ENCODE peak calls at places on chromosomes 16 and 17, in nine cellular contexts. One of them, this sample, is unnamed.

GRCh38 chr17:5468075-5468473 is 708 bp downstream of the DHX33 start:
- DNase-seq in neural crest cell: no peak
- DNase-seq in lower lobe of right lung: no peak
- DNase-seq in AG09309: no peak
- DNase-seq in AG04450: no peak
- DNase-seq in body of pancreas: no peak
- DNase-seq in PC-3: no peak
- DNase-seq in uterus: no peak
- DNase-seq in GM06990: no peak
- DNase-seq in this sample: no peak

GRCh38 chr17:55332296-55333041 is 67.7 kb downstream of the HLF start:
- DNase-seq in neural crest cell: no peak
- DNase-seq in lower lobe of right lung: peak
- DNase-seq in AG09309: no peak
- DNase-seq in AG04450: no peak
- DNase-seq in body of pancreas: no peak
- DNase-seq in PC-3: no peak
- DNase-seq in uterus: no peak
- DNase-seq in GM06990: no peak
- DNase-seq in this sample: no peak

GRCh38 chr17:43020789-43021738 is 1.1 kb downstream of the VAT1 start:
- DNase-seq in neural crest cell: no peak
- DNase-seq in lower lobe of right lung: peak
- DNase-seq in AG09309: no peak
- DNase-seq in AG04450: no peak
- DNase-seq in body of pancreas: peak
- DNase-seq in PC-3: peak
- DNase-seq in uterus: peak
- DNase-seq in GM06990: no peak
- DNase-seq in this sample: peak

GRCh38 chr16:20348365-20349185 is 3.9 kb downstream of the UMOD start:
- DNase-seq in neural crest cell: no peak
- DNase-seq in lower lobe of right lung: peak
- DNase-seq in AG09309: no peak
- DNase-seq in AG04450: no peak
- DNase-seq in body of pancreas: peak
- DNase-seq in PC-3: no peak
- DNase-seq in uterus: no peak
- DNase-seq in GM06990: peak
- DNase-seq in this sample: no peak

GRCh38 chr16:84842516-84843148 is 22.8 kb downstream of the CRISPLD2 start:
- DNase-seq in neural crest cell: no peak
- DNase-seq in lower lobe of right lung: peak
- DNase-seq in AG09309: no peak
- DNase-seq in AG04450: no peak
- DNase-seq in body of pancreas: no peak
- DNase-seq in PC-3: no peak
- DNase-seq in uterus: no peak
- DNase-seq in GM06990: no peak
- DNase-seq in this sample: no peak

GRCh38 chr17:17792551-17793377 is 44.0 kb downstream of the SREBF1 start:
- DNase-seq in neural crest cell: no peak
- DNase-seq in lower lobe of right lung: no peak
- DNase-seq in AG09309: no peak
- DNase-seq in AG04450: no peak
- DNase-seq in body of pancreas: no peak
- DNase-seq in PC-3: peak
- DNase-seq in uterus: peak
- DNase-seq in GM06990: no peak
- DNase-seq in this sample: no peak

GRCh38 chr17:373616-374225 is 21.1 kb upstream of the RPH3AL start:
- DNase-seq in neural crest cell: no peak
- DNase-seq in lower lobe of right lung: no peak
- DNase-seq in AG09309: no peak
- DNase-seq in AG04450: no peak
- DNase-seq in body of pancreas: no peak
- DNase-seq in PC-3: peak
- DNase-seq in uterus: no peak
- DNase-seq in GM06990: no peak
- DNase-seq in this sample: no peak

GRCh38 chr16:57395026-57395425 is 9.5 kb upstream of the CCL17 start:
- DNase-seq in neural crest cell: no peak
- DNase-seq in lower lobe of right lung: no peak
- DNase-seq in AG09309: no peak
- DNase-seq in AG04450: no peak
- DNase-seq in body of pancreas: no peak
- DNase-seq in PC-3: no peak
- DNase-seq in uterus: no peak
- DNase-seq in GM06990: no peak
- DNase-seq in this sample: no peak

GRCh38 chr17:46989637-46990431 is 10.8 kb upstream of the RPRML start:
- DNase-seq in neural crest cell: no peak
- DNase-seq in lower lobe of right lung: no peak
- DNase-seq in AG09309: no peak
- DNase-seq in AG04450: no peak
- DNase-seq in body of pancreas: no peak
- DNase-seq in PC-3: no peak
- DNase-seq in uterus: no peak
- DNase-seq in GM06990: no peak
- DNase-seq in this sample: no peak

GRCh38 chr16:70252355-70252988 is 732 bp upstream of the EXOSC6 start:
- DNase-seq in neural crest cell: peak
- DNase-seq in lower lobe of right lung: no peak
- DNase-seq in AG09309: no peak
- DNase-seq in AG04450: no peak
- DNase-seq in body of pancreas: no peak
- DNase-seq in PC-3: no peak
- DNase-seq in uterus: no peak
- DNase-seq in GM06990: no peak
- DNase-seq in this sample: no peak

GRCh38 chr16:13866073-13866472 is 53.9 kb upstream of the ERCC4 start:
- DNase-seq in neural crest cell: peak
- DNase-seq in lower lobe of right lung: peak
- DNase-seq in AG09309: peak
- DNase-seq in AG04450: peak
- DNase-seq in body of pancreas: peak
- DNase-seq in PC-3: peak
- DNase-seq in uterus: peak
- DNase-seq in GM06990: peak
- DNase-seq in this sample: peak

GRCh38 chr16:57985204-57986121 is 14.5 kb upstream of the CNGB1 start:
- DNase-seq in neural crest cell: no peak
- DNase-seq in lower lobe of right lung: peak
- DNase-seq in AG09309: no peak
- DNase-seq in AG04450: no peak
- DNase-seq in body of pancreas: no peak
- DNase-seq in PC-3: no peak
- DNase-seq in uterus: no peak
- DNase-seq in GM06990: no peak
- DNase-seq in this sample: no peak

GRCh38 chr16:9480503-9480902 is 389.1 kb downstream of the HAPSTR1 start:
- DNase-seq in neural crest cell: no peak
- DNase-seq in lower lobe of right lung: no peak
- DNase-seq in AG09309: no peak
- DNase-seq in AG04450: no peak
- DNase-seq in body of pancreas: no peak
- DNase-seq in PC-3: no peak
- DNase-seq in uterus: no peak
- DNase-seq in GM06990: no peak
- DNase-seq in this sample: no peak

GRCh38 chr17:44777394-44778348 is 18.9 kb downstream of the ADAM11 start:
- DNase-seq in neural crest cell: no peak
- DNase-seq in lower lobe of right lung: no peak
- DNase-seq in AG09309: no peak
- DNase-seq in AG04450: no peak
- DNase-seq in body of pancreas: no peak
- DNase-seq in PC-3: no peak
- DNase-seq in uterus: no peak
- DNase-seq in GM06990: no peak
- DNase-seq in this sample: no peak

GRCh38 chr17:35001549-35001948 is 21.2 kb downstream of the LIG3 start:
- DNase-seq in neural crest cell: no peak
- DNase-seq in lower lobe of right lung: no peak
- DNase-seq in AG09309: no peak
- DNase-seq in AG04450: no peak
- DNase-seq in body of pancreas: no peak
- DNase-seq in PC-3: peak
- DNase-seq in uterus: no peak
- DNase-seq in GM06990: no peak
- DNase-seq in this sample: no peak

GRCh38 chr17:34997355-34997862 is 17.1 kb downstream of the LIG3 start:
- DNase-seq in neural crest cell: no peak
- DNase-seq in lower lobe of right lung: no peak
- DNase-seq in AG09309: no peak
- DNase-seq in AG04450: peak
- DNase-seq in body of pancreas: peak
- DNase-seq in PC-3: peak
- DNase-seq in uterus: peak
- DNase-seq in GM06990: no peak
- DNase-seq in this sample: peak

GRCh38 chr17:34996422-34997029 is 16.2 kb downstream of the LIG3 start:
- DNase-seq in neural crest cell: no peak
- DNase-seq in lower lobe of right lung: no peak
- DNase-seq in AG09309: no peak
- DNase-seq in AG04450: no peak
- DNase-seq in body of pancreas: no peak
- DNase-seq in PC-3: no peak
- DNase-seq in uterus: no peak
- DNase-seq in GM06990: no peak
- DNase-seq in this sample: no peak

GRCh38 chr17:34999456-34999855 is 19.1 kb downstream of the LIG3 start:
- DNase-seq in neural crest cell: no peak
- DNase-seq in lower lobe of right lung: no peak
- DNase-seq in AG09309: no peak
- DNase-seq in AG04450: no peak
- DNase-seq in body of pancreas: no peak
- DNase-seq in PC-3: no peak
- DNase-seq in uterus: no peak
- DNase-seq in GM06990: no peak
- DNase-seq in this sample: no peak

DNA sequence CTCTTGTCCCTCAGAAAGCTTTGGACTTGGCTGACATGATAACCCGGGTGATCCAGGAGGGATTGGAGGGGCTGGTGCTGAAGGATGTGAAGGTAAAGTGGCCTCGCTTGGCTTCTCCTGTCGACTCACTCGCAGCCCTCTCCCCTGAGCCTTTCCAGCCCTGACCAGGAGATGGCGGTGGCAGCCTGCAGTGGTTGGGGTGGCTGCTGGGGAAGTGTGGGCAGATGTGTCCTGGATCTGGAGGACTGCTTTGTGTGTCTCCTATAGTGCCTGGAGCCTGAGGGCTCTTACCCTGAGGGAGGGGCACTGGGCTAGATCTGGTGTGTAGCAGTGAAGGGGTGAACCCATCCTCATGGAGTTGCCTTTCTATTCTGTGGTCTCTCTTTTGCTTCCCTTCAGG is 17.9 kb downstream of the LIG3 start:
- DNase-seq in neural crest cell: peak
- DNase-seq in lower lobe of right lung: peak
- DNase-seq in AG09309: no peak
- DNase-seq in AG04450: peak
- DNase-seq in body of pancreas: peak
- DNase-seq in PC-3: peak
- DNase-seq in uterus: no peak
- DNase-seq in GM06990: peak
- DNase-seq in this sample: no peak
- TF ChIP-seq CTCF in neural crest cell: peak
- TF ChIP-seq CTCF in lower lobe of right lung: peak
- TF ChIP-seq CTCF in AG09309: peak
- TF ChIP-seq CTCF in AG04450: peak
- TF ChIP-seq CTCF in body of pancreas: peak
- TF ChIP-seq CTCF in PC-3: peak
- TF ChIP-seq CTCF in uterus: peak
- TF ChIP-seq CTCF in GM06990: peak
- TF ChIP-seq CTCF in this sample: peak

GRCh38 chr17:29148790-29149430 is 31.3 kb downstream of the MYO18A start:
- DNase-seq in neural crest cell: peak
- DNase-seq in lower lobe of right lung: peak
- DNase-seq in AG09309: no peak
- DNase-seq in AG04450: peak
- DNase-seq in body of pancreas: peak
- DNase-seq in PC-3: peak
- DNase-seq in uterus: peak
- DNase-seq in GM06990: peak
- DNase-seq in this sample: peak
- TF ChIP-seq CTCF in neural crest cell: peak
- TF ChIP-seq CTCF in lower lobe of right lung: peak
- TF ChIP-seq CTCF in AG09309: peak
- TF ChIP-seq CTCF in AG04450: peak
- TF ChIP-seq CTCF in body of pancreas: peak
- TF ChIP-seq CTCF in PC-3: peak
- TF ChIP-seq CTCF in uterus: peak
- TF ChIP-seq CTCF in GM06990: peak
- TF ChIP-seq CTCF in this sample: peak

GRCh38 chr16:50245417-50246298 is 20.7 kb upstream of the ADCY7 start:
- DNase-seq in neural crest cell: no peak
- DNase-seq in lower lobe of right lung: peak
- DNase-seq in AG09309: no peak
- DNase-seq in AG04450: no peak
- DNase-seq in body of pancreas: peak
- DNase-seq in PC-3: peak
- DNase-seq in uterus: no peak
- DNase-seq in GM06990: peak
- DNase-seq in this sample: no peak
- TF ChIP-seq CTCF in neural crest cell: no peak
- TF ChIP-seq CTCF in lower lobe of right lung: peak
- TF ChIP-seq CTCF in AG09309: no peak
- TF ChIP-seq CTCF in AG04450: no peak
- TF ChIP-seq CTCF in body of pancreas: no peak
- TF ChIP-seq CTCF in PC-3: no peak
- TF ChIP-seq CTCF in uterus: peak
- TF ChIP-seq CTCF in GM06990: peak
- TF ChIP-seq CTCF in this sample: no peak

GRCh38 chr17:78572277-78573205 is 4.7 kb downstream of the DNAH17 start:
- DNase-seq in neural crest cell: no peak
- DNase-seq in lower lobe of right lung: no peak
- DNase-seq in AG09309: no peak
- DNase-seq in AG04450: no peak
- DNase-seq in body of pancreas: no peak
- DNase-seq in PC-3: no peak
- DNase-seq in uterus: no peak
- DNase-seq in GM06990: no peak
- DNase-seq in this sample: no peak

GRCh38 chr17:78575899-78576298 is 1.3 kb downstream of the DNAH17 start:
- DNase-seq in neural crest cell: no peak
- DNase-seq in lower lobe of right lung: no peak
- DNase-seq in AG09309: no peak
- DNase-seq in AG04450: no peak
- DNase-seq in body of pancreas: no peak
- DNase-seq in PC-3: no peak
- DNase-seq in uterus: no peak
- DNase-seq in GM06990: no peak
- DNase-seq in this sample: no peak

GRCh38 chr17:78576389-78577112 is 645 bp downstream of the DNAH17 start:
- DNase-seq in neural crest cell: no peak
- DNase-seq in lower lobe of right lung: no peak
- DNase-seq in AG09309: no peak
- DNase-seq in AG04450: no peak
- DNase-seq in body of pancreas: no peak
- DNase-seq in PC-3: no peak
- DNase-seq in uterus: no peak
- DNase-seq in GM06990: no peak
- DNase-seq in this sample: no peak

GRCh38 chr17:78575340-78575739 is 1.9 kb downstream of the DNAH17 start:
- DNase-seq in neural crest cell: no peak
- DNase-seq in lower lobe of right lung: no peak
- DNase-seq in AG09309: no peak
- DNase-seq in AG04450: no peak
- DNase-seq in body of pancreas: no peak
- DNase-seq in PC-3: no peak
- DNase-seq in uterus: no peak
- DNase-seq in GM06990: no peak
- DNase-seq in this sample: no peak

GRCh38 chr17:78573955-78574354 is 3.2 kb downstream of the DNAH17 start:
- DNase-seq in neural crest cell: no peak
- DNase-seq in lower lobe of right lung: no peak
- DNase-seq in AG09309: no peak
- DNase-seq in AG04450: no peak
- DNase-seq in body of pancreas: no peak
- DNase-seq in PC-3: peak
- DNase-seq in uterus: no peak
- DNase-seq in GM06990: no peak
- DNase-seq in this sample: no peak
- TF ChIP-seq CTCF in neural crest cell: no peak
- TF ChIP-seq CTCF in lower lobe of right lung: no peak
- TF ChIP-seq CTCF in AG09309: peak
- TF ChIP-seq CTCF in AG04450: no peak
- TF ChIP-seq CTCF in body of pancreas: no peak
- TF ChIP-seq CTCF in PC-3: peak
- TF ChIP-seq CTCF in uterus: no peak
- TF ChIP-seq CTCF in GM06990: peak
- TF ChIP-seq CTCF in this sample: no peak